ENCODE peak calls at places on chromosome 1, in six cellular contexts. O is HepG2, P is upper lobe of left lung, M is GM23338, L is K562, B is Panc1. Y is an unnamed sample.

GRCh38 chr1:24057171-24057570 is 54.8 kb downstream of the MYOM3 start:
- ATAC-seq in O (no peak), P (no peak), M (no peak), L (no peak), B (no peak), Y (no peak)

GRCh38 chr1:244849189-244849866 is 13.9 kb downstream of the COX20 start:
- ATAC-seq in O (peak), P (no peak), M (no peak), L (peak), B (no peak), Y (no peak)

GRCh38 chr1:179036844-179037465 is 11.3 kb downstream of the FAM20B start:
- ATAC-seq in O (no peak), P (no peak), M (no peak), L (no peak), B (peak), Y (no peak)

GRCh38 chr1:193216920-193217319 is 30.5 kb upstream of the B3GALT2 start:
- ATAC-seq in O (no peak), P (no peak), M (peak), L (peak), B (peak), Y (no peak)

GRCh38 chr1:107677674-107678073 is 287.3 kb downstream of the VAV3 start:
- ATAC-seq in O (no peak), P (no peak), M (no peak), L (no peak), B (no peak), Y (no peak)

GRCh38 chr1:19429611-19430010 is 55.7 kb downstream of the CAPZB start:
- ATAC-seq in O (no peak), P (no peak), M (peak), L (no peak), B (peak), Y (no peak)

GRCh38 chr1:26530540-26530897 is 958 bp downstream of the RPS6KA1 start:
- ATAC-seq in O (peak), P (peak), M (peak), L (peak), B (peak), Y (no peak)

GRCh38 chr1:41540886-41541591 is 56.6 kb upstream of the EDN2 start:
- ATAC-seq in O (no peak), P (no peak), M (peak), L (peak), B (no peak), Y (no peak)

GRCh38 chr1:179709841-179710329 is 33.2 kb upstream of the FAM163A start:
- ATAC-seq in O (no peak), P (peak), M (no peak), L (no peak), B (no peak), Y (peak)

DNA sequence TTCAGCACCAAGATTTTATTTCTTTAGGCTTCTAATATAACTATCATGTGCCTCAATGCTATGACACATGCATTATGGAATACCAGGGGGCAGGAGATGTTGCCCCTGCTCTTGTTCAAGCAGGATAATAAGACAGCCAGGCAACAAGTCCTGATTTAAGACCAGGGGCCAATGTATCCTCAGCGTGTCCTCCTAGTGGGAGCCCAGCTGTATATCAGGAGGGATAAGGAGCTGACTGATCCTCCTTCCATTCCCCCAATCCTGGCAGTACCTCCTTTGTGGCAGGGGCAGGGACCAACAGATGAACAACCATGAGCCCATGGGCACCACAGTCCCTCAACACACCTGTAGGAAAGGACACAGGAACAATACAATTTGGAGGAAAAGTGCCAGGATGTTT is 29.3 kb downstream of the SORT1 start:
- ATAC-seq in O (no peak), P (no peak), M (peak), L (peak), B (no peak), Y (no peak)
- H3K27ac ChIP-seq in O (no peak), P (peak), M (no peak), L (no peak), B (no peak), Y (peak)

GRCh38 chr1:155893389-155894142 is 17.6 kb downstream of the RIT1 start:
- ATAC-seq in O (peak), P (peak), M (no peak), L (peak), B (peak), Y (peak)
- TF ChIP-seq POLR2AphosphoS5 in O (no peak), P (no peak), M (no peak), L (no peak), B (no peak), Y (no peak)

GRCh38 chr1:173861731-173862145 is 6.1 kb downstream of the GAS5 start:
- ATAC-seq in O (peak), P (no peak), M (peak), L (peak), B (peak), Y (no peak)
- H3K27ac ChIP-seq in O (no peak), P (no peak), M (peak), L (peak), B (no peak), Y (no peak)

DNA sequence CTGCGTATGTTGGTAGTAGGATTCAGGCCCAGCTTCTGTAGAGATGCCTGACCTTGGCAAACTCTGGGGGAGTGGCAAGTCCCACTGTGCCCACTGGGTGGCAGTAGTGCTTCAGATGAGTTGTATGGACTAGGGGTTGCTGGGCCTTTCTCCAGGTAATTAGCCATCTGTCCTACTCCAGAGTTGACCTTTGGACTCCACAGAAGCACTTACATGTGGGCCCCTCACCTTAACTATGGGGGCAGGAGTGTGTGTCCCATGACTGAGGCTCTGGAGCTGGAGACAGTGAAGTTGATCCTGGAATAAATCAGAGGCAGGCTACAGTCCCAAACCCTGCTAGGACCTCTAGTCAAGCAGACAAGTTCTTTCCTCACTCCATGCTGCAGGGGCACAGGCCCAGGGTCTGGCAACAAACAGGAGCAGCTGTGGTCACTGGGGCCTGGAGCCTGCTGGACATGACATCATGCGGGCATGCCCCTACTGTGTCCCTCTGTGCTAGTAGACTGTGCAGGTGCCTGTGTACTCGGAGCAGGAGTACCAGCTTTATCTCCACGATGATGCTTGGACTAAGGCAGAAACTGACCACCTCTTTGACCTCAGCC is 4.6 kb downstream of the DMAP1 start:
- ATAC-seq in O (peak), P (peak), M (peak), L (peak), B (peak), Y (peak)
- TF ChIP-seq POLR2AphosphoS5 in O (no peak), P (no peak), M (no peak), L (no peak), B (no peak), Y (no peak)

GRCh38 chr1:86504130-86504479 is 35.4 kb downstream of the CLCA1 start:
- ATAC-seq in O (no peak), P (peak), M (no peak), L (peak), B (no peak), Y (no peak)
- H3K27ac ChIP-seq in O (no peak), P (peak), M (peak), L (no peak), B (no peak), Y (peak)

GRCh38 chr1:89755593-89755992 is 65.2 kb upstream of the LRRC8D start:
- ATAC-seq in O (no peak), P (no peak), M (no peak), L (peak), B (no peak), Y (no peak)

GRCh38 chr1:89759036-89759435 is 61.8 kb upstream of the LRRC8D start:
- ATAC-seq in O (no peak), P (peak), M (no peak), L (no peak), B (no peak), Y (no peak)

GRCh38 chr1:89760496-89760895 is 60.3 kb upstream of the LRRC8D start:
- ATAC-seq in O (no peak), P (no peak), M (no peak), L (no peak), B (no peak), Y (no peak)

GRCh38 chr1:89758127-89758526 is 62.7 kb upstream of the LRRC8D start:
- ATAC-seq in O (no peak), P (peak), M (no peak), L (no peak), B (no peak), Y (no peak)

DNA sequence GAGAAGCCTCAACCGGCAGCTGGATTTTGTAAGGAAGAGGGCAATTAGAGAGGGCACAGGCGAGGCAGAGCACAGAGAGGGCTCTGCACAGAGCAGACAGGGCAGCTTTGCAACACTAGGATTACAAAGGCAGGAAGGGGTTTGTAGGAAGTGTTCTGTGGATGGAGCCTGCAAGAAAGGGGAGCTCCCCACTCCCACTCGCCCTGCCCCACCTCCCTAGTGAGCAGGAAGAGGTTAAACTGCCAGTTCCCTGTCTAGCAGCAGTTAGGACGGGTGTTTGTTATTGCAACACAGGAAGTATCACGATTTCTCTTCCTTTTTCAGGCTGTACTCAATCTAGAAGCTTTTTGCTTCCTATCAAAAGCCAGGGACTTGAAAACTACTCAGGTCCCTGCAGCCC is 63.3 kb upstream of the LRRC8D start:
- ATAC-seq in O (peak), P (peak), M (peak), L (peak), B (no peak), Y (peak)
- TF ChIP-seq POLR2AphosphoS5 in O (no peak), P (peak), M (no peak), L (no peak), B (no peak), Y (no peak)

Y was measured in gastroesophageal sphincter.